ENCODE peak calls at places on chromosome 17, in ten cellular contexts. One of them, this sample, is unnamed.

GRCh38 chr17:66976781-66977201 is 12.3 kb downstream of the CACNG4 start:
- DNase-seq in BE2C: peak
- DNase-seq in AG10803: no peak
- DNase-seq in IMR-90: no peak
- DNase-seq in fibroblast of the aortic adventitia: no peak
- DNase-seq in breast epithelium: no peak
- DNase-seq in AG04450: no peak
- DNase-seq in BJ: no peak
- DNase-seq in cardiac fibroblast: no peak
- DNase-seq in fibroblast of pulmonary artery: no peak
- DNase-seq in this sample: no peak

GRCh38 chr17:946510-947236 is 32.9 kb downstream of the NXN start:
- DNase-seq in BE2C: no peak
- DNase-seq in AG10803: no peak
- DNase-seq in IMR-90: no peak
- DNase-seq in fibroblast of the aortic adventitia: no peak
- DNase-seq in breast epithelium: no peak
- DNase-seq in AG04450: no peak
- DNase-seq in BJ: no peak
- DNase-seq in cardiac fibroblast: no peak
- DNase-seq in fibroblast of pulmonary artery: no peak
- DNase-seq in this sample: no peak

GRCh38 chr17:33013596-33014375 is 22.1 kb downstream of the SPACA3 start:
- DNase-seq in BE2C: no peak
- DNase-seq in AG10803: no peak
- DNase-seq in IMR-90: peak
- DNase-seq in fibroblast of the aortic adventitia: no peak
- DNase-seq in breast epithelium: no peak
- DNase-seq in AG04450: no peak
- DNase-seq in BJ: no peak
- DNase-seq in cardiac fibroblast: peak
- DNase-seq in fibroblast of pulmonary artery: no peak
- DNase-seq in this sample: no peak

GRCh38 chr17:163514-164103 is 17.8 kb downstream of the DOC2B start:
- DNase-seq in BE2C: no peak
- DNase-seq in AG10803: no peak
- DNase-seq in IMR-90: no peak
- DNase-seq in fibroblast of the aortic adventitia: no peak
- DNase-seq in breast epithelium: no peak
- DNase-seq in AG04450: no peak
- DNase-seq in BJ: no peak
- DNase-seq in cardiac fibroblast: no peak
- DNase-seq in fibroblast of pulmonary artery: no peak
- DNase-seq in this sample: no peak

GRCh38 chr17:18966831-18967624 is 15.1 kb downstream of the SLC5A10 start:
- DNase-seq in BE2C: no peak
- DNase-seq in AG10803: peak
- DNase-seq in IMR-90: peak
- DNase-seq in fibroblast of the aortic adventitia: no peak
- DNase-seq in breast epithelium: no peak
- DNase-seq in AG04450: no peak
- DNase-seq in BJ: no peak
- DNase-seq in cardiac fibroblast: no peak
- DNase-seq in fibroblast of pulmonary artery: peak
- DNase-seq in this sample: peak

GRCh38 chr17:77610980-77611641 is 347.4 kb upstream of the TNRC6C start:
- DNase-seq in BE2C: no peak
- DNase-seq in AG10803: peak
- DNase-seq in IMR-90: no peak
- DNase-seq in fibroblast of the aortic adventitia: peak
- DNase-seq in breast epithelium: no peak
- DNase-seq in AG04450: no peak
- DNase-seq in BJ: peak
- DNase-seq in cardiac fibroblast: no peak
- DNase-seq in fibroblast of pulmonary artery: no peak
- DNase-seq in this sample: no peak

GRCh38 chr17:50155115-50155819 is 4.8 kb upstream of the PPP1R9B start:
- DNase-seq in BE2C: no peak
- DNase-seq in AG10803: peak
- DNase-seq in IMR-90: peak
- DNase-seq in fibroblast of the aortic adventitia: peak
- DNase-seq in breast epithelium: no peak
- DNase-seq in AG04450: no peak
- DNase-seq in BJ: no peak
- DNase-seq in cardiac fibroblast: peak
- DNase-seq in fibroblast of pulmonary artery: peak
- DNase-seq in this sample: no peak

GRCh38 chr17:55727275-55727674 is 4.6 kb upstream of the TMEM100 start:
- DNase-seq in BE2C: no peak
- DNase-seq in AG10803: no peak
- DNase-seq in IMR-90: no peak
- DNase-seq in fibroblast of the aortic adventitia: no peak
- DNase-seq in breast epithelium: no peak
- DNase-seq in AG04450: no peak
- DNase-seq in BJ: no peak
- DNase-seq in cardiac fibroblast: no peak
- DNase-seq in fibroblast of pulmonary artery: no peak
- DNase-seq in this sample: no peak

GRCh38 chr17:10617120-10617505 is 40.0 kb downstream of the MYH3 start:
- DNase-seq in BE2C: no peak
- DNase-seq in AG10803: no peak
- DNase-seq in IMR-90: no peak
- DNase-seq in fibroblast of the aortic adventitia: no peak
- DNase-seq in breast epithelium: no peak
- DNase-seq in AG04450: no peak
- DNase-seq in BJ: no peak
- DNase-seq in cardiac fibroblast: no peak
- DNase-seq in fibroblast of pulmonary artery: no peak
- DNase-seq in this sample: no peak

GRCh38 chr17:10612957-10613744 is 44.0 kb downstream of the MYH3 start:
- DNase-seq in BE2C: no peak
- DNase-seq in AG10803: peak
- DNase-seq in IMR-90: peak
- DNase-seq in fibroblast of the aortic adventitia: peak
- DNase-seq in breast epithelium: no peak
- DNase-seq in AG04450: no peak
- DNase-seq in BJ: peak
- DNase-seq in cardiac fibroblast: peak
- DNase-seq in fibroblast of pulmonary artery: peak
- DNase-seq in this sample: no peak

GRCh38 chr17:10613775-10614513 is 43.2 kb downstream of the MYH3 start:
- DNase-seq in BE2C: no peak
- DNase-seq in AG10803: peak
- DNase-seq in IMR-90: peak
- DNase-seq in fibroblast of the aortic adventitia: peak
- DNase-seq in breast epithelium: no peak
- DNase-seq in AG04450: no peak
- DNase-seq in BJ: no peak
- DNase-seq in cardiac fibroblast: peak
- DNase-seq in fibroblast of pulmonary artery: peak
- DNase-seq in this sample: no peak

GRCh38 chr17:10616502-10617119 is 40.5 kb downstream of the MYH3 start:
- DNase-seq in BE2C: peak
- DNase-seq in AG10803: peak
- DNase-seq in IMR-90: peak
- DNase-seq in fibroblast of the aortic adventitia: peak
- DNase-seq in breast epithelium: peak
- DNase-seq in AG04450: peak
- DNase-seq in BJ: no peak
- DNase-seq in cardiac fibroblast: peak
- DNase-seq in fibroblast of pulmonary artery: peak
- DNase-seq in this sample: peak

DNA sequence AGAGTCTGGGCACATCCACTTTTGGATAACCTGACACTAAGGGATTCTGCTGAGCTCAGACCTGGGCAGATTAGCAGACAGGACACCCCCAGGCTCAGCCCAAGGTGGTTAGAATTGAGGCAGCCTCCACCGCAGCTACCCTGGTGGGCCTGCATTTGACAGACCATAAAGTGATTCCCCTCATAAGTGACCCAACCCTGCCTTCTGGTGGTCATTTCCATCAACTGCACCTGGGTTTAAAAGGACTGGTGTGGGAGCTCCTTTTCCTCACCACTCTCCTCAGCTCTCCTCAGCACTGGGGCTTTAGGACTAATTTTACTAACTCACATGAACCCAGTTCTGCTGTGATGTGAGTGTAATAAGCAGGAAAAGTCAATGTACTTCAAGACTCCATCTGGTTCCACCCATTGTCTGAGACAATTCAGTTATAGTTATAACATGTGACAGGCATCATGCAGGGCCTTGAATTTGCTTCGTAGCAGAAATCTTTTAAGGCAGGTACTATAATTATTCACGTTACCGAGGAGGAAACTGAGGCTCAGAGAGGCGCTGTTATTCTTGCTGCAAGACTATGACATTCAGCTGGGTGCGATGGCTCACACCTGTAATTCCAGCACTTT is 42.5 kb downstream of the MYH3 start:
- DNase-seq in BE2C: peak
- DNase-seq in AG10803: peak
- DNase-seq in IMR-90: peak
- DNase-seq in fibroblast of the aortic adventitia: peak
- DNase-seq in breast epithelium: no peak
- DNase-seq in AG04450: peak
- DNase-seq in BJ: no peak
- DNase-seq in cardiac fibroblast: peak
- DNase-seq in fibroblast of pulmonary artery: peak
- DNase-seq in this sample: peak
- TF ChIP-seq CTCF in BE2C: peak
- TF ChIP-seq CTCF in AG10803: peak
- TF ChIP-seq CTCF in IMR-90: peak
- TF ChIP-seq CTCF in fibroblast of the aortic adventitia: peak
- TF ChIP-seq CTCF in breast epithelium: peak
- TF ChIP-seq CTCF in AG04450: peak
- TF ChIP-seq CTCF in BJ: peak
- TF ChIP-seq CTCF in cardiac fibroblast: peak
- TF ChIP-seq CTCF in fibroblast of pulmonary artery: peak
- TF ChIP-seq CTCF in this sample: peak

DNA sequence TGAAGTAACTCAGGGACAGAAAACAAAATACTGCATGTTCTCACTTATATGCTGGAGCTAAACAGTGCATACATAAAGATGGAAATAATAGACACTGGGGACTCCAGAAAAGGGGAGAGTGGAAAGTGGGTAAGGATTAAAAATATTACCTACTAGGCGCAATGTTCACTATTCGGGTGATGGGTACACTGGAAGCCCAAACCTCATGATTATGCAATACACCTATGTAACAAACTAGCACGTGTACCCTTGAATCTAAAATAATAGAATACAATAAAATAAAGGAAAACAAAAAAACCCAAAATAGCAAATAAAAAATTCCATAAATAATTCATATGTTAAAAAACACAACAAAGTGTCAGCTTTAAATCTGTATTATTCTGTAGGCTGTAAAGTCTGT is 56.9 kb downstream of the MAP2K6 start:
- DNase-seq in BE2C: no peak
- DNase-seq in AG10803: no peak
- DNase-seq in IMR-90: no peak
- DNase-seq in fibroblast of the aortic adventitia: no peak
- DNase-seq in breast epithelium: no peak
- DNase-seq in AG04450: no peak
- DNase-seq in BJ: no peak
- DNase-seq in cardiac fibroblast: no peak
- DNase-seq in fibroblast of pulmonary artery: no peak
- DNase-seq in this sample: no peak
- H3K4me3 ChIP-seq in BE2C: no peak
- H3K4me3 ChIP-seq in AG10803: no peak
- H3K4me3 ChIP-seq in IMR-90: no peak
- H3K4me3 ChIP-seq in fibroblast of the aortic adventitia: no peak
- H3K4me3 ChIP-seq in breast epithelium: no peak
- H3K4me3 ChIP-seq in AG04450: no peak
- H3K4me3 ChIP-seq in BJ: no peak
- H3K4me3 ChIP-seq in cardiac fibroblast: no peak
- H3K4me3 ChIP-seq in fibroblast of pulmonary artery: no peak
- H3K4me3 ChIP-seq in this sample: no peak

GRCh38 chr17:4584125-4584834 is at the start of gene SMTNL2:
- DNase-seq in BE2C: no peak
- DNase-seq in AG10803: no peak
- DNase-seq in IMR-90: no peak
- DNase-seq in fibroblast of the aortic adventitia: no peak
- DNase-seq in breast epithelium: no peak
- DNase-seq in AG04450: no peak
- DNase-seq in BJ: no peak
- DNase-seq in cardiac fibroblast: no peak
- DNase-seq in fibroblast of pulmonary artery: no peak
- DNase-seq in this sample: no peak
- TF ChIP-seq CTCF in BE2C: no peak
- TF ChIP-seq CTCF in AG10803: no peak
- TF ChIP-seq CTCF in IMR-90: no peak
- TF ChIP-seq CTCF in fibroblast of the aortic adventitia: no peak
- TF ChIP-seq CTCF in breast epithelium: no peak
- TF ChIP-seq CTCF in AG04450: no peak
- TF ChIP-seq CTCF in BJ: no peak
- TF ChIP-seq CTCF in cardiac fibroblast: no peak
- TF ChIP-seq CTCF in fibroblast of pulmonary artery: no peak
- TF ChIP-seq CTCF in this sample: no peak

GRCh38 chr17:76262732-76263344 is 2.3 kb upstream of the UBALD2 start:
- DNase-seq in BE2C: no peak
- DNase-seq in AG10803: no peak
- DNase-seq in IMR-90: no peak
- DNase-seq in fibroblast of the aortic adventitia: no peak
- DNase-seq in breast epithelium: no peak
- DNase-seq in AG04450: no peak
- DNase-seq in BJ: no peak
- DNase-seq in cardiac fibroblast: no peak
- DNase-seq in fibroblast of pulmonary artery: no peak
- DNase-seq in this sample: no peak

GRCh38 chr17:76264755-76265623 is at the start of gene UBALD2:
- DNase-seq in BE2C: peak
- DNase-seq in AG10803: peak
- DNase-seq in IMR-90: peak
- DNase-seq in fibroblast of the aortic adventitia: peak
- DNase-seq in breast epithelium: peak
- DNase-seq in AG04450: peak
- DNase-seq in BJ: peak
- DNase-seq in cardiac fibroblast: peak
- DNase-seq in fibroblast of pulmonary artery: peak
- DNase-seq in this sample: peak

GRCh38 chr17:76264425-76264754 is 758 bp upstream of the UBALD2 start:
- DNase-seq in BE2C: no peak
- DNase-seq in AG10803: no peak
- DNase-seq in IMR-90: no peak
- DNase-seq in fibroblast of the aortic adventitia: no peak
- DNase-seq in breast epithelium: no peak
- DNase-seq in AG04450: no peak
- DNase-seq in BJ: no peak
- DNase-seq in cardiac fibroblast: no peak
- DNase-seq in fibroblast of pulmonary artery: no peak
- DNase-seq in this sample: no peak

GRCh38 chr17:76265624-76266243 is 586 bp downstream of the UBALD2 start:
- DNase-seq in BE2C: peak
- DNase-seq in AG10803: peak
- DNase-seq in IMR-90: peak
- DNase-seq in fibroblast of the aortic adventitia: peak
- DNase-seq in breast epithelium: no peak
- DNase-seq in AG04450: no peak
- DNase-seq in BJ: no peak
- DNase-seq in cardiac fibroblast: peak
- DNase-seq in fibroblast of pulmonary artery: peak
- DNase-seq in this sample: no peak

DNA sequence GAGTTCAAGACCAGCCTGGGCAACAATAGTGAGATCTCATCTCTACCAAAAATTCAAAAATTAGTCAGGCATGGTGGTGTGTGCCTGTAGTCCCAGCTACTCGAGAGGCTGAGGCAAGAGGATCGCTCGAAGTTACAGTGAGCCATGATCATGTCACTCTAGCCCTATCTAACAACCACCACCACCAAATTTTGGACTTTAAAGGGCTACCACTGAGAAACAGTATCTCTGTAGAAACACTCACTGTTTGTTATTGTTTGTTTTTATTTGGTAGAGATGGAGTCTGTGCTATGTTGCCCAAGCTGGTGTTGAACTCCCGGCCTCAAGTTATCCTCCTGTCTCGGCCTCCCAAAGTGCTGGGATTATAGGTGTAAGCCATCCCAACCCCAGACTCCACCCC is 1.3 kb upstream of the UBALD2 start:
- DNase-seq in BE2C: no peak
- DNase-seq in AG10803: no peak
- DNase-seq in IMR-90: no peak
- DNase-seq in fibroblast of the aortic adventitia: no peak
- DNase-seq in breast epithelium: no peak
- DNase-seq in AG04450: no peak
- DNase-seq in BJ: no peak
- DNase-seq in cardiac fibroblast: no peak
- DNase-seq in fibroblast of pulmonary artery: no peak
- DNase-seq in this sample: no peak
- H3K4me3 ChIP-seq in BE2C: no peak
- H3K4me3 ChIP-seq in AG10803: no peak
- H3K4me3 ChIP-seq in IMR-90: no peak
- H3K4me3 ChIP-seq in fibroblast of the aortic adventitia: no peak
- H3K4me3 ChIP-seq in breast epithelium: no peak
- H3K4me3 ChIP-seq in AG04450: no peak
- H3K4me3 ChIP-seq in BJ: no peak
- H3K4me3 ChIP-seq in cardiac fibroblast: no peak
- H3K4me3 ChIP-seq in fibroblast of pulmonary artery: no peak
- H3K4me3 ChIP-seq in this sample: no peak

This sample was measured in astrocyte of the cerebellum.